ENCODE peak calls at places on chromosomes 1 and 21, in six cellular contexts. M is upper lobe of left lung, K is HepG2, V is IMR-90, R is heart left ventricle, Z is K562. F is an unnamed sample.

GRCh38 chr1:89378001-89378400 is 14.1 kb downstream of the GBP6 start:
- ATAC-seq in K (no peak), R (no peak), M (no peak), Z (no peak), V (no peak), F (no peak)

GRCh38 chr1:118988186-118989005 is at the start of gene TBX15:
- ATAC-seq in K (no peak), M (no peak), Z (no peak), R (no peak), V (no peak), F (no peak)

GRCh38 chr1:119626841-119627240 is 21.2 kb downstream of the ZNF697 start:
- ATAC-seq in K (no peak), R (peak; percentile 59), V (peak; percentile 7), M (no peak), Z (no peak), F (peak; percentile 30)

GRCh38 chr1:97877307-97877706 is 43.5 kb downstream of the DPYD start:
- ATAC-seq in R (no peak), Z (no peak), K (no peak), V (peak; percentile 63), M (no peak), F (no peak)

GRCh38 chr1:54403377-54403776 is 2.8 kb downstream of the SSBP3 start:
- ATAC-seq in K (no peak), R (no peak), V (no peak), M (no peak), Z (no peak), F (no peak)

GRCh38 chr1:169427081-169427611 is at the start of gene CCDC181:
- ATAC-seq in R (peak; percentile 97), M (peak; percentile 46), Z (peak; percentile 62), K (peak; percentile 80), V (peak; percentile 96), F (peak; percentile 70)

GRCh38 chr1:45508295-45509151 is 8.4 kb downstream of the MMACHC start:
- ATAC-seq in Z (peak; percentile 63), K (peak; percentile 58), V (peak; percentile 69), R (peak; percentile 79), M (peak; percentile 24), F (peak; percentile 52)

GRCh38 chr1:9688599-9688998 is 37.1 kb downstream of the PIK3CD start:
- ATAC-seq in V (no peak), M (no peak), Z (no peak), R (no peak), K (no peak), F (no peak)

GRCh38 chr1:66231162-66232077 is 302.5 kb upstream of the SGIP1 start:
- ATAC-seq in K (no peak), R (no peak), Z (no peak), V (peak; percentile 32), M (no peak), F (no peak)

GRCh38 chr1:203153051-203153988 is 22.3 kb downstream of the MYBPH start:
- ATAC-seq in V (no peak), K (no peak), R (no peak), M (no peak), Z (no peak), F (no peak)
- H3K27ac ChIP-seq in V (no peak overlapping the region), K (no peak overlapping the region), R (no peak overlapping the region), M (no peak overlapping the region), Z (no peak overlapping the region), F (no peak overlapping the region)

DNA sequence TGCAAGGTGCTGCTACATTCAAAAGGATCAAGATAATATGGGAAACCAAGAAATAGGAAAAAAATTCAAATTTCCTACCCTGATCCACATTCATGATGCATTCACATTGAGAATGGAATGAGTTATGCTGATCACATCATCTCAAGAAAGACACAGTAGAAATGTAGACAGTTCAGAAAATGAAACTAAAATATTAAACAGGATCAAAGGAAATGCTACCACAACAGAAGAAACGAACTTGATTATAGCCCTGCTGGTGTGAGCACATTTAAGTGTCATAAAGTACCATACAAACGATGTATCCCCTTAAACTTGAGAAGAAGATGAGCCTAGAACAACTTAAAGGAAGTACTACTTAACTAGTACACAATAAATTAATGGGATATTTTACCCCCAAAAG is 21.3 kb downstream of the SYDE2 start:
- ATAC-seq in Z (no peak), V (no peak), R (no peak), M (no peak), K (no peak), F (no peak)
- H3K4me3 ChIP-seq in Z (no peak overlapping the region), V (no peak overlapping the region), R (no peak overlapping the region), M (no peak overlapping the region), K (no peak overlapping the region), F (no peak overlapping the region)

GRCh38 chr1:41891403-41891896 is 27.3 kb downstream of the HIVEP3 start:
- ATAC-seq in K (peak; percentile 89), R (peak; percentile 52), V (peak; percentile 78), M (peak; percentile 76), Z (peak; percentile 79), F (peak; percentile 35)
- TF ChIP-seq POLR2A in K (no peak), R (no peak), V (no peak), M (no peak), Z (no peak), F (no peak)

GRCh38 chr21:45000637-45001133 is 60.9 kb downstream of the SLX9 start:
- ATAC-seq in Z (no peak), R (no peak), M (no peak), K (no peak), V (no peak), F (no peak)
- H3K27ac ChIP-seq in Z (no peak overlapping the region), R (no peak overlapping the region), M (peak overlapping the region; percentile 42), K (no peak overlapping the region), V (no peak overlapping the region), F (peak overlapping the region; percentile 58)

DNA sequence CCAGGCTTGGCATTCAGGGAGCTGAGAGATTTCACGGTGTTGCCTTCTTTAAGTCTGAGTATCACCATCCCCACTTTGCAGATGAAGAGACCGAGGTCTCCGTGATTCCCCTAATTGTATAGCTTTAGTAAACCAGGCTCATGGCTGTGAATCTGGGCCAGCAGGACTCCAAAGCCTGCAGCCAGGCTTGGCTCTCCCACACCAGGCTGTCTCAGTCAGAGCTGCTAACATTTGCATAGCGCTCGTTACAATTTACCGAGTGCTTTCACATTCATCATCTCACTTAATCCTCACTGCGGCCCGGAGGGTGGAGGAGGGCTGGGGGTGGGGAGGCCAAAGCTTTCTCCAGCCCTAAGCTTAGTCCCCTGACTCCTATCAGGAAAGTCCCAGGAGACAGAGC is 11.7 kb downstream of the C1orf94 start:
- ATAC-seq in M (no peak), V (no peak), K (no peak), Z (no peak), R (no peak), F (no peak)
- H3K4me3 ChIP-seq in M (no peak overlapping the region), V (no peak overlapping the region), K (no peak overlapping the region), Z (no peak overlapping the region), R (no peak overlapping the region), F (no peak overlapping the region)

F was measured in gastroesophageal sphincter.